ENCODE peak calls at places on chromosome 5, in nine cellular contexts. T is activated CD4-positive, CD25-positive, alpha-beta regulatory T cell; A is erythroblast; G is CD8-positive, alpha-beta memory T cell; R is K562; U is NCI-H69; L is Caco-2; O is GM04503; M is stimulated activated CD4-positive, alpha-beta T cell treated with anti-CD3 and anti-CD28 coated beads, Interleukin-12 subunit alpha, Interleukin-12 subunit beta, amount 100 ng/mL, for 4 hours. H is an unnamed sample.

GRCh38 chr5:41510176-41510831 is at the start of gene PLCXD3:
- DNase-seq in T (no peak), A (no peak), G (no peak), R (no peak), U (peak), L (peak), O (no peak), M (no peak), H (no peak)

GRCh38 chr5:58358436-58358835 is 101.5 kb downstream of the PLK2 start:
- DNase-seq in T (no peak), A (no peak), G (no peak), R (no peak), U (peak), L (no peak), O (no peak), M (no peak), H (no peak)

GRCh38 chr5:151615431-151615830 is 24.3 kb upstream of the FAT2 start:
- DNase-seq in T (no peak), A (no peak), G (no peak), R (no peak), U (no peak), L (no peak), O (no peak), M (no peak), H (no peak)

GRCh38 chr5:612498-613424 is 621 bp downstream of the CEP72 start:
- DNase-seq in T (no peak), A (peak), G (no peak), R (no peak), U (peak), L (peak), O (no peak), M (no peak), H (no peak)

GRCh38 chr5:94745786-94746730 is 127.6 kb downstream of the SLF1 start:
- DNase-seq in T (no peak), A (no peak), G (no peak), R (no peak), U (no peak), L (no peak), O (no peak), M (no peak), H (no peak)

GRCh38 chr5:15472116-15472515 is 27.9 kb upstream of the FBXL7 start:
- DNase-seq in T (no peak), A (no peak), G (no peak), R (no peak), U (no peak), L (no peak), O (no peak), M (no peak), H (no peak)

GRCh38 chr5:158921441-158922262 is 178.1 kb downstream of the EBF1 start:
- DNase-seq in T (no peak), A (no peak), G (no peak), R (no peak), U (no peak), L (no peak), O (no peak), M (no peak), H (no peak)

GRCh38 chr5:140575309-140575708 is 10.7 kb downstream of the SLC35A4 start:
- DNase-seq in T (no peak), A (peak), G (no peak), R (no peak), U (peak), L (peak), O (no peak), M (no peak), H (no peak)

GRCh38 chr5:94562327-94562971 is 56.0 kb downstream of the KIAA0825 start:
- DNase-seq in T (no peak), A (no peak), G (no peak), R (no peak), U (peak), L (no peak), O (no peak), M (no peak), H (no peak)

GRCh38 chr5:87121315-87122170 is 146.1 kb upstream of the RASA1 start:
- DNase-seq in T (no peak), A (peak), G (peak), R (no peak), U (no peak), L (no peak), O (peak), M (no peak), H (peak)

GRCh38 chr5:178644826-178645545 is 18.1 kb upstream of the CLK4 start:
- DNase-seq in T (no peak), A (no peak), G (no peak), R (no peak), U (no peak), L (no peak), O (no peak), M (no peak), H (no peak)

GRCh38 chr5:35324201-35324600 is 93.9 kb upstream of the PRLR start:
- DNase-seq in T (no peak), A (no peak), G (no peak), R (no peak), U (no peak), L (no peak), O (no peak), M (no peak), H (no peak)

GRCh38 chr5:66864240-66864884 is 268.2 kb downstream of the MAST4 start:
- DNase-seq in T (no peak), A (peak), G (no peak), R (no peak), U (peak), L (peak), O (no peak), M (peak), H (no peak)

GRCh38 chr5:74035521-74035937 is 409.5 kb downstream of the ARHGEF28 start:
- DNase-seq in T (no peak), A (peak), G (no peak), R (no peak), U (peak), L (peak), O (no peak), M (no peak), H (no peak)

GRCh38 chr5:65012411-65012972 is 243.8 kb downstream of the CWC27 start:
- DNase-seq in T (no peak), A (no peak), G (no peak), R (no peak), U (peak), L (no peak), O (no peak), M (no peak), H (no peak)

GRCh38 chr5:1011226-1011631 is 2.6 kb downstream of the NKD2 start:
- DNase-seq in T (no peak), A (peak), G (no peak), R (peak), U (peak), L (peak), O (no peak), M (peak), H (peak)

GRCh38 chr5:144028644-144029043 is 141.8 kb downstream of the YIPF5 start:
- DNase-seq in T (no peak), A (no peak), G (no peak), R (no peak), U (peak), L (no peak), O (peak), M (no peak), H (no peak)

GRCh38 chr5:534743-535671 is 10.8 kb upstream of the SLC9A3 start:
- DNase-seq in T (no peak), A (no peak), G (no peak), R (no peak), U (no peak), L (no peak), O (no peak), M (no peak), H (no peak)

GRCh38 chr5:57280811-57281301 is 107.0 kb downstream of the GPBP1 start:
- DNase-seq in T (no peak), A (no peak), G (no peak), R (no peak), U (no peak), L (no peak), O (no peak), M (no peak), H (no peak)

GRCh38 chr5:137923856-137924255 is 34.6 kb downstream of the PKD2L2 start:
- DNase-seq in T (no peak), A (no peak), G (no peak), R (no peak), U (no peak), L (peak), O (no peak), M (no peak), H (no peak)

GRCh38 chr5:163172540-163173337 is 264.7 kb upstream of the CCNG1 start:
- DNase-seq in T (no peak), A (no peak), G (no peak), R (no peak), U (peak), L (no peak), O (no peak), M (no peak), H (no peak)

GRCh38 chr5:170612256-170612656 is 108.4 kb downstream of the KCNIP1 start:
- DNase-seq in T (no peak), A (no peak), G (no peak), R (no peak), U (peak), L (no peak), O (no peak), M (no peak), H (no peak)

GRCh38 chr5:11757661-11758060 is 146.6 kb downstream of the CTNND2 start:
- DNase-seq in T (no peak), A (no peak), G (no peak), R (no peak), U (no peak), L (no peak), O (no peak), M (no peak), H (no peak)

H was measured in T-cell.